ENCODE peak calls at places on chromosomes 6 and 20, in five cellular contexts. K, L, R, T and X are unnamed samples.

GRCh38 chr6:31495580-31495979 is 2.4 kb upstream of the MICB start:
- DNase-seq in K (peak; percentile 54), L (no peak), R (no peak), T (peak; percentile 62), X (no peak)

GRCh38 chr20:34562643-34563042 is 4.1 kb downstream of the MAP1LC3A start:
- DNase-seq in K (peak; percentile 28), L (no peak), R (no peak), T (peak; percentile 16), X (no peak)

GRCh38 chr6:20291764-20292227 is 79.5 kb upstream of the MBOAT1 start:
- DNase-seq in K (peak; percentile 90), L (peak; percentile 88), R (peak; percentile 27), T (peak; percentile 82), X (peak; percentile 84)

GRCh38 chr6:152746172-152746553 is 4.4 kb upstream of the VIP start:
- DNase-seq in K (peak; percentile 59), L (no peak), R (no peak), T (peak; percentile 59), X (no peak)

GRCh38 chr6:34246563-34247391 is 2.0 kb downstream of the SMIM29 start:
- DNase-seq in K (peak; percentile 34), L (peak; percentile 42), R (no peak), T (peak; percentile 46), X (peak; percentile 58)

GRCh38 chr6:151170622-151171246 is 69.0 kb upstream of the AKAP12 start:
- DNase-seq in K (no peak), L (no peak), R (no peak), T (no peak), X (no peak)

GRCh38 chr6:53578371-53578770 is 33.5 kb upstream of the GCLC start:
- DNase-seq in K (no peak), L (no peak), R (no peak), T (no peak), X (no peak)

GRCh38 chr6:3414704-3415453 is 42.0 kb downstream of the SLC22A23 start:
- DNase-seq in K (peak; percentile 66), L (no peak), R (no peak), T (peak; percentile 75), X (no peak)

GRCh38 chr6:112018619-112019416 is 35.1 kb upstream of the CCN6 start:
- DNase-seq in K (peak; percentile 51), L (no peak), R (no peak), T (no peak), X (no peak)

GRCh38 chr6:163860194-163861081 is 445.9 kb downstream of the QKI start:
- DNase-seq in K (peak; percentile 66), L (no peak), R (no peak), T (peak; percentile 86), X (no peak)

GRCh38 chr6:134632034-134632433 is 314.1 kb upstream of the SGK1 start:
- DNase-seq in K (no peak), L (no peak), R (no peak), T (no peak), X (no peak)

GRCh38 chr6:46005254-46005653 is 10.4 kb downstream of the CLIC5 start:
- DNase-seq in K (no peak), L (no peak), R (no peak), T (no peak), X (no peak)

GRCh38 chr6:4781426-4781825 is 5.2 kb downstream of the CDYL start:
- DNase-seq in K (no peak), L (no peak), R (no peak), T (no peak), X (no peak)

GRCh38 chr6:20020526-20020925 is 183.4 kb downstream of the ID4 start:
- DNase-seq in K (no peak), L (no peak), R (no peak), T (no peak), X (no peak)

GRCh38 chr20:19964289-19965263 is 52.6 kb upstream of the NAA20 start:
- DNase-seq in K (peak; percentile 88), L (peak; percentile 48), R (no peak), T (peak; percentile 97), X (peak; percentile 75)

GRCh38 chr6:22954749-22955385 is 385.5 kb downstream of the HDGFL1 start:
- DNase-seq in K (peak; percentile 6), L (no peak), R (no peak), T (peak; percentile 49), X (no peak)

GRCh38 chr20:25218492-25218891 is 23.0 kb downstream of the ENTPD6 start:
- DNase-seq in K (no peak), L (no peak), R (no peak), T (no peak), X (no peak)

GRCh38 chr6:47187883-47188587 is 121.7 kb downstream of the TNFRSF21 start:
- DNase-seq in K (no peak), L (no peak), R (no peak), T (peak; percentile 69), X (no peak)

GRCh38 chr6:140051521-140052455 is 677.3 kb upstream of the CITED2 start:
- DNase-seq in K (peak; percentile 89), L (no peak), R (no peak), T (peak; percentile 98), X (no peak)

GRCh38 chr20:59015812-59016711 is 3.2 kb upstream of the TUBB1 start:
- DNase-seq in K (no peak), L (no peak), R (no peak), T (no peak), X (peak; percentile 39)

GRCh38 chr6:41707565-41708200 is 27.7 kb downstream of the TFEB start:
- DNase-seq in K (no peak), L (no peak), R (peak; percentile 17), T (no peak), X (peak; percentile 69)

GRCh38 chr20:41138527-41139226 is 1.3 kb downstream of the PLCG1 start:
- DNase-seq in K (peak; percentile 27), L (peak; percentile 57), R (peak; percentile 40), T (peak; percentile 12), X (peak; percentile 61)

GRCh38 chr6:166556336-166556735 is 30.1 kb downstream of the RAMACL start:
- DNase-seq in K (no peak), L (no peak), R (no peak), T (peak; percentile 28), X (no peak)

GRCh38 chr20:40913224-40913821 is 115.3 kb upstream of the TOP1 start:
- DNase-seq in K (no peak), L (no peak), R (no peak), T (no peak), X (no peak)

GRCh38 chr6:15621203-15622044 is 41.4 kb downstream of the DTNBP1 start:
- DNase-seq in K (peak; percentile 48), L (peak; percentile 34), R (no peak), T (peak; percentile 30), X (peak; percentile 54)

GRCh38 chr6:57316581-57317059 is 810 bp upstream of the PRIM2 start:
- DNase-seq in K (peak; percentile 94), L (peak; percentile 89), R (peak; percentile 68), T (peak; percentile 92), X (peak; percentile 93)

GRCh38 chr6:57317060-57317943 is at the start of gene PRIM2:
- DNase-seq in K (peak; percentile 84), L (peak; percentile 94), R (peak; percentile 73), T (peak; percentile 76), X (peak; percentile 86)

GRCh38 chr6:57313711-57314471 is 3.5 kb upstream of the PRIM2 start:
- DNase-seq in K (peak; percentile 94), L (peak; percentile 45), R (no peak), T (peak; percentile 98), X (no peak)

GRCh38 chr6:57313009-57313408 is 4.4 kb upstream of the PRIM2 start:
- DNase-seq in K (no peak), L (no peak), R (no peak), T (no peak), X (no peak)

DNA sequence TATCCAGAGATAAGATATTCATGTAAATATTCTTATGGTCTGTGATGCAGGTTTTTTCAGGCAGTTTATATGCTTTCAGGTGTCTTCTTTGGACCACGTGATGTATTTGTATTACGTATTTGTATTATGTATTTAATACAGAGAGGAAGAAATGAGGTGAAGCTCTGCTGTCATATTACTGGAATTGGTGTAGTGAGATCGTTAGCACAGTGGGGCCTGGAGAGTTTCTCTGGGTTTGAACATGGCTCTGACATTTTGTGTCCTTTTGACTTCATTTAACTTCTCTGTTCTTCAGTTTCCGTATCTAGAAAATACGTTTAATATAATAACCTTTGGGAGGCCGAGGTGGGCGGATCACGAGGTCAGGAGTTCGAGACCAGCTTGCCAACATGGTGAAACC is 1.6 kb upstream of the PRIM2 start:
- DNase-seq in K (no peak), L (no peak), R (no peak), T (no peak), X (no peak)
- H3K4me3 ChIP-seq in K (no peak overlapping the region), L (no peak overlapping the region), R (no peak overlapping the region), T (no peak overlapping the region), X (no peak overlapping the region)

GRCh38 chr6:157228421-157229218 is 94.7 kb downstream of the TMEM242 start:
- DNase-seq in K (no peak), L (no peak), R (no peak), T (no peak), X (peak; percentile 43)
- H3K27ac ChIP-seq in K (no peak overlapping the region), L (no peak overlapping the region), R (no peak overlapping the region), T (no peak overlapping the region), X (no peak overlapping the region)

GRCh38 chr6:110815260-110816109 is at the start of gene CDK19:
- DNase-seq in K (peak; percentile 99), L (peak; percentile 98), R (peak; percentile 99), T (peak; percentile 98), X (peak; percentile 98)

GRCh38 chr6:110816677-110817076 is 1.4 kb upstream of the CDK19 start:
- DNase-seq in K (no peak), L (no peak), R (no peak), T (no peak), X (no peak)

GRCh38 chr6:110814488-110815259 is 595 bp downstream of the CDK19 start:
- DNase-seq in K (peak; percentile 58), L (peak; percentile 57), R (peak; percentile 36), T (peak; percentile 45), X (peak; percentile 76)

GRCh38 chr6:110813813-110814487 is 1.3 kb downstream of the CDK19 start:
- DNase-seq in K (no peak), L (peak; percentile 40), R (no peak), T (no peak), X (no peak)

GRCh38 chr6:110816110-110816409 is 791 bp upstream of the CDK19 start:
- DNase-seq in K (no peak), L (no peak), R (no peak), T (no peak), X (no peak)
- H3K4me3 ChIP-seq in K (peak overlapping the region; percentile 96), L (peak overlapping the region; percentile 91), R (peak overlapping the region; percentile 51), T (peak overlapping the region; percentile 59), X (peak overlapping the region; percentile 84)

GRCh38 chr20:33475381-33476160 is 14.3 kb upstream of the CBFA2T2 start:
- DNase-seq in K (no peak), L (peak; percentile 44), R (no peak), T (no peak), X (no peak)
- H3K27ac ChIP-seq in K (no peak overlapping the region), L (no peak overlapping the region), R (no peak overlapping the region), T (no peak overlapping the region), X (no peak overlapping the region)

GRCh38 chr6:132115714-132116366 is 164.7 kb upstream of the CCN2 start:
- DNase-seq in K (no peak), L (no peak), R (no peak), T (peak; percentile 33), X (no peak)
- H3K4me3 ChIP-seq in K (no peak overlapping the region), L (no peak overlapping the region), R (no peak overlapping the region), T (peak overlapping the region; percentile 35), X (no peak overlapping the region)

GRCh38 chr20:22402990-22403859 is 181.1 kb downstream of the FOXA2 start:
- DNase-seq in K (peak; percentile 41), L (no peak), R (no peak), T (no peak), X (no peak)
- H3K27ac ChIP-seq in K (no peak overlapping the region), L (no peak overlapping the region), R (no peak overlapping the region), T (no peak overlapping the region), X (no peak overlapping the region)

GRCh38 chr6:108293527-108294296 is 1.1 kb upstream of the AFG1L start:
- DNase-seq in K (no peak), L (no peak), R (no peak), T (no peak), X (no peak)
- H3K4me3 ChIP-seq in K (peak overlapping the region; percentile 64), L (peak overlapping the region; percentile 65), R (peak overlapping the region; percentile 95), T (no peak overlapping the region), X (no peak overlapping the region)